ENCODE peak calls at places on chromosomes 4 and X, in eight cellular contexts. One of them, this sample, is unnamed.

GRCh38 chr4:30825008-30825765 is 105.0 kb downstream of the PCDH7 start:
- DNase-seq in Peyer's patch: no peak
- DNase-seq in kidney: no peak
- DNase-seq in stomach: no peak
- DNase-seq in mesendoderm: no peak
- DNase-seq in caudate nucleus: no peak
- DNase-seq in lower lobe of right lung: no peak
- DNase-seq in CD8-positive, alpha-beta T cell: no peak
- DNase-seq in this sample: no peak

GRCh38 chr4:130203571-130203970 is 1107.6 kb downstream of the C4orf33 start:
- DNase-seq in mesendoderm: no peak
- DNase-seq in stomach: no peak
- DNase-seq in CD8-positive, alpha-beta T cell: no peak
- DNase-seq in caudate nucleus: no peak
- DNase-seq in Peyer's patch: no peak
- DNase-seq in kidney: no peak
- DNase-seq in lower lobe of right lung: no peak
- DNase-seq in this sample: no peak

GRCh38 chr4:4969298-4969697 is 50.0 kb downstream of the CYTL1 start:
- DNase-seq in kidney: no peak
- DNase-seq in CD8-positive, alpha-beta T cell: no peak
- DNase-seq in caudate nucleus: no peak
- DNase-seq in lower lobe of right lung: no peak
- DNase-seq in mesendoderm: no peak
- DNase-seq in stomach: peak
- DNase-seq in Peyer's patch: peak
- DNase-seq in this sample: no peak

GRCh38 chr4:12692815-12693214 is 791.3 kb downstream of the RAB28 start:
- DNase-seq in lower lobe of right lung: no peak
- DNase-seq in CD8-positive, alpha-beta T cell: no peak
- DNase-seq in caudate nucleus: no peak
- DNase-seq in kidney: no peak
- DNase-seq in stomach: no peak
- DNase-seq in mesendoderm: no peak
- DNase-seq in Peyer's patch: no peak
- DNase-seq in this sample: no peak

GRCh38 chr4:4791299-4791798 is 68.1 kb upstream of the MSX1 start:
- DNase-seq in stomach: no peak
- DNase-seq in kidney: no peak
- DNase-seq in Peyer's patch: no peak
- DNase-seq in lower lobe of right lung: no peak
- DNase-seq in caudate nucleus: peak
- DNase-seq in CD8-positive, alpha-beta T cell: no peak
- DNase-seq in mesendoderm: no peak
- DNase-seq in this sample: no peak

GRCh38 chrX:53437211-53437610 is 3.0 kb upstream of the HSD17B10 start:
- DNase-seq in caudate nucleus: no peak
- DNase-seq in Peyer's patch: no peak
- DNase-seq in lower lobe of right lung: no peak
- DNase-seq in stomach: no peak
- DNase-seq in CD8-positive, alpha-beta T cell: no peak
- DNase-seq in mesendoderm: no peak
- DNase-seq in kidney: no peak
- DNase-seq in this sample: no peak

GRCh38 chr4:122797405-122798094 is 29.1 kb upstream of the FGF2 start:
- DNase-seq in mesendoderm: no peak
- DNase-seq in kidney: no peak
- DNase-seq in caudate nucleus: no peak
- DNase-seq in Peyer's patch: no peak
- DNase-seq in CD8-positive, alpha-beta T cell: no peak
- DNase-seq in lower lobe of right lung: no peak
- DNase-seq in stomach: no peak
- DNase-seq in this sample: no peak

GRCh38 chr4:152464030-152464823 is 71.7 kb downstream of the FBXW7 start:
- DNase-seq in kidney: no peak
- DNase-seq in CD8-positive, alpha-beta T cell: no peak
- DNase-seq in stomach: no peak
- DNase-seq in caudate nucleus: no peak
- DNase-seq in Peyer's patch: no peak
- DNase-seq in lower lobe of right lung: no peak
- DNase-seq in mesendoderm: peak
- DNase-seq in this sample: no peak

GRCh38 chr4:60241886-60242285 is 958.2 kb upstream of the ADGRL3 start:
- DNase-seq in kidney: no peak
- DNase-seq in caudate nucleus: peak
- DNase-seq in Peyer's patch: no peak
- DNase-seq in lower lobe of right lung: no peak
- DNase-seq in stomach: no peak
- DNase-seq in mesendoderm: no peak
- DNase-seq in CD8-positive, alpha-beta T cell: no peak
- DNase-seq in this sample: no peak

GRCh38 chrX:1222511-1223252 is 10.2 kb upstream of the CRLF2 start:
- DNase-seq in kidney: no peak
- DNase-seq in caudate nucleus: no peak
- DNase-seq in CD8-positive, alpha-beta T cell: no peak
- DNase-seq in mesendoderm: no peak
- DNase-seq in Peyer's patch: peak
- DNase-seq in stomach: no peak
- DNase-seq in lower lobe of right lung: no peak
- DNase-seq in this sample: no peak

GRCh38 chrX:1246816-1247215 is 21.8 kb upstream of the CSF2RA start:
- DNase-seq in stomach: peak
- DNase-seq in kidney: peak
- DNase-seq in Peyer's patch: peak
- DNase-seq in CD8-positive, alpha-beta T cell: peak
- DNase-seq in mesendoderm: peak
- DNase-seq in lower lobe of right lung: peak
- DNase-seq in caudate nucleus: peak
- DNase-seq in this sample: peak

GRCh38 chr4:121726642-121727268 is 30.0 kb upstream of the ANXA5 start:
- DNase-seq in stomach: no peak
- DNase-seq in lower lobe of right lung: no peak
- DNase-seq in kidney: no peak
- DNase-seq in CD8-positive, alpha-beta T cell: no peak
- DNase-seq in mesendoderm: peak
- DNase-seq in Peyer's patch: no peak
- DNase-seq in caudate nucleus: no peak
- DNase-seq in this sample: no peak

GRCh38 chr4:1042352-1043025 is 31.1 kb downstream of the FGFRL1 start:
- DNase-seq in lower lobe of right lung: peak
- DNase-seq in CD8-positive, alpha-beta T cell: no peak
- DNase-seq in Peyer's patch: no peak
- DNase-seq in kidney: peak
- DNase-seq in mesendoderm: no peak
- DNase-seq in stomach: no peak
- DNase-seq in caudate nucleus: no peak
- DNase-seq in this sample: no peak

GRCh38 chr4:116537828-116538227 is 547.5 kb downstream of the TRAM1L1 start:
- DNase-seq in lower lobe of right lung: no peak
- DNase-seq in kidney: no peak
- DNase-seq in stomach: no peak
- DNase-seq in caudate nucleus: no peak
- DNase-seq in Peyer's patch: no peak
- DNase-seq in CD8-positive, alpha-beta T cell: no peak
- DNase-seq in mesendoderm: no peak
- DNase-seq in this sample: no peak

GRCh38 chrX:44931441-44931973 is 58.5 kb downstream of the KDM6A start:
- DNase-seq in lower lobe of right lung: no peak
- DNase-seq in caudate nucleus: no peak
- DNase-seq in CD8-positive, alpha-beta T cell: no peak
- DNase-seq in stomach: no peak
- DNase-seq in kidney: no peak
- DNase-seq in mesendoderm: no peak
- DNase-seq in Peyer's patch: no peak
- DNase-seq in this sample: no peak
- H3K27ac ChIP-seq in lower lobe of right lung: no peak
- H3K27ac ChIP-seq in caudate nucleus: no peak
- H3K27ac ChIP-seq in CD8-positive, alpha-beta T cell: no peak
- H3K27ac ChIP-seq in stomach: no peak
- H3K27ac ChIP-seq in kidney: no peak
- H3K27ac ChIP-seq in mesendoderm: no peak
- H3K27ac ChIP-seq in Peyer's patch: no peak
- H3K27ac ChIP-seq in this sample: no peak

DNA sequence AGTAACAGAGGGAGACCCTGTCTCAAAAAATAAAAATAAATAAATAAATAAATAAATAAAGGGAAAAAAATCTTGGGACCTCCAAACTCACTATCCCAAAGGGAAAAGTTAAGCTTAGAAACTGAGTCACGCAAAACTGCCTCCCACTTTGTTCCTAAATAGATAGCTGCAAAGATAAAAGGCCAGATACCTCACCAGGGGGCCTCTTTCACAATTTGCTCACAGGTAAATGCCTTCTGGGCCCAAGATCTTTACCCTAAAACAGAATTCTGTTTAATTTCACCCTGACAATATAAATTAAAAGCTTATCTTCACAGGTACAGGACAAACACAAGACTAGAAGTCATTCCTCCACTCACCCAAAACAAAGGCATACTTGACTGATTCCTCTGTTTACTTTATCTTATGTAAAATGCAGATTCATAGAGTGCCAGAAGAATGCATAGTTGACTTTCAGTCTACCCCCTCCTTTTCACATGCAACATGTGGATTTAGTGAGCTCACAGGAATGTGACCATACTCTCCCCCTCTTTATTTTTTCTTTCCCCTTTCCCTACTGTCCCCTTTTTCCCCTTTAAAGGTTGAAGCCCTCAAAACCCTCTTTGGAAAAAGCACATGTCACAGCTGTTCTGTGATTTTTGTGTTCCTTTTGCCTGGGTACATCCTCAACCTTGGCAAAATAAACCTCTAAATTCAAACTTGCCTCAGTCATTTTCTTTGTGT is 23.4 kb downstream of the ELF2 start:
- DNase-seq in kidney: no peak
- DNase-seq in mesendoderm: peak
- DNase-seq in stomach: no peak
- DNase-seq in caudate nucleus: no peak
- DNase-seq in Peyer's patch: no peak
- DNase-seq in CD8-positive, alpha-beta T cell: no peak
- DNase-seq in lower lobe of right lung: no peak
- DNase-seq in this sample: no peak
- H3K27ac ChIP-seq in kidney: no peak
- H3K27ac ChIP-seq in mesendoderm: peak
- H3K27ac ChIP-seq in stomach: no peak
- H3K27ac ChIP-seq in caudate nucleus: no peak
- H3K27ac ChIP-seq in Peyer's patch: no peak
- H3K27ac ChIP-seq in CD8-positive, alpha-beta T cell: no peak
- H3K27ac ChIP-seq in lower lobe of right lung: no peak
- H3K27ac ChIP-seq in this sample: peak

GRCh38 chr4:71063711-71064110 is 70.3 kb downstream of the DCK start:
- DNase-seq in Peyer's patch: no peak
- DNase-seq in mesendoderm: no peak
- DNase-seq in kidney: no peak
- DNase-seq in caudate nucleus: no peak
- DNase-seq in lower lobe of right lung: no peak
- DNase-seq in stomach: no peak
- DNase-seq in CD8-positive, alpha-beta T cell: no peak
- DNase-seq in this sample: no peak

GRCh38 chr4:71064521-71064920 is 71.1 kb downstream of the DCK start:
- DNase-seq in stomach: no peak
- DNase-seq in kidney: no peak
- DNase-seq in CD8-positive, alpha-beta T cell: no peak
- DNase-seq in caudate nucleus: no peak
- DNase-seq in mesendoderm: no peak
- DNase-seq in lower lobe of right lung: no peak
- DNase-seq in Peyer's patch: no peak
- DNase-seq in this sample: no peak

GRCh38 chr4:71065991-71066390 is 72.5 kb downstream of the DCK start:
- DNase-seq in kidney: no peak
- DNase-seq in caudate nucleus: no peak
- DNase-seq in Peyer's patch: no peak
- DNase-seq in CD8-positive, alpha-beta T cell: no peak
- DNase-seq in mesendoderm: no peak
- DNase-seq in lower lobe of right lung: no peak
- DNase-seq in stomach: no peak
- DNase-seq in this sample: no peak

GRCh38 chr4:71066737-71067716 is 73.6 kb downstream of the DCK start:
- DNase-seq in Peyer's patch: no peak
- DNase-seq in CD8-positive, alpha-beta T cell: no peak
- DNase-seq in caudate nucleus: no peak
- DNase-seq in lower lobe of right lung: no peak
- DNase-seq in stomach: no peak
- DNase-seq in mesendoderm: no peak
- DNase-seq in kidney: no peak
- DNase-seq in this sample: no peak

DNA sequence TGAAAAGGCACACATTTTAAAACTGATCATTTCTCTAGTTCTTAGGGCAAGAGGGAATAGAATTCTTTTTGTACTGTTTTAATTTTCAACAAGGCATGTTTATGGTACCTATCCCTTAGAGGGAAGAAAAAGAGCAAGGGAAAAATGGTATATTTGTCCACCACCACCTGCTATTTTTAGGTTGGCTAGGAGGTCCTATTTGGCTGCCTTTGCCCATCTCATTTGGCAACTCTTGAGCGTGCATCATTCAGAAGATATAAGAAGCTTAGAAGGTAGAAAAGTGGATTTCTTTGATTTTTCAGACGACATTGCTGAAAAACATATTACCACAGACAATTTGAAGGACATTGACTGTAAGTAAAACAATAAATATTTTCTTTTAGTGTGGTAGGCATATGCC is 69.0 kb downstream of the DCK start:
- DNase-seq in stomach: no peak
- DNase-seq in lower lobe of right lung: no peak
- DNase-seq in mesendoderm: no peak
- DNase-seq in kidney: no peak
- DNase-seq in CD8-positive, alpha-beta T cell: no peak
- DNase-seq in caudate nucleus: no peak
- DNase-seq in Peyer's patch: no peak
- DNase-seq in this sample: no peak
- H3K27ac ChIP-seq in stomach: no peak
- H3K27ac ChIP-seq in lower lobe of right lung: no peak
- H3K27ac ChIP-seq in mesendoderm: no peak
- H3K27ac ChIP-seq in kidney: no peak
- H3K27ac ChIP-seq in CD8-positive, alpha-beta T cell: no peak
- H3K27ac ChIP-seq in caudate nucleus: no peak
- H3K27ac ChIP-seq in Peyer's patch: no peak
- H3K27ac ChIP-seq in this sample: no peak

GRCh38 chr4:56627985-56628384 is 53.1 kb downstream of the HOPX start:
- DNase-seq in mesendoderm: no peak
- DNase-seq in Peyer's patch: no peak
- DNase-seq in CD8-positive, alpha-beta T cell: no peak
- DNase-seq in lower lobe of right lung: no peak
- DNase-seq in caudate nucleus: no peak
- DNase-seq in stomach: no peak
- DNase-seq in kidney: no peak
- DNase-seq in this sample: no peak

GRCh38 chr4:56626963-56627362 is 54.1 kb downstream of the HOPX start:
- DNase-seq in Peyer's patch: no peak
- DNase-seq in caudate nucleus: no peak
- DNase-seq in mesendoderm: no peak
- DNase-seq in stomach: peak
- DNase-seq in kidney: no peak
- DNase-seq in CD8-positive, alpha-beta T cell: no peak
- DNase-seq in lower lobe of right lung: no peak
- DNase-seq in this sample: no peak

GRCh38 chr4:56628592-56628991 is 52.5 kb downstream of the HOPX start:
- DNase-seq in mesendoderm: no peak
- DNase-seq in kidney: no peak
- DNase-seq in stomach: no peak
- DNase-seq in CD8-positive, alpha-beta T cell: no peak
- DNase-seq in Peyer's patch: no peak
- DNase-seq in caudate nucleus: no peak
- DNase-seq in lower lobe of right lung: no peak
- DNase-seq in this sample: no peak

GRCh38 chr4:56627375-56627774 is 53.7 kb downstream of the HOPX start:
- DNase-seq in mesendoderm: no peak
- DNase-seq in Peyer's patch: no peak
- DNase-seq in kidney: no peak
- DNase-seq in lower lobe of right lung: no peak
- DNase-seq in stomach: no peak
- DNase-seq in CD8-positive, alpha-beta T cell: no peak
- DNase-seq in caudate nucleus: no peak
- DNase-seq in this sample: no peak

GRCh38 chr4:56626420-56626819 is 54.7 kb downstream of the HOPX start:
- DNase-seq in CD8-positive, alpha-beta T cell: no peak
- DNase-seq in lower lobe of right lung: no peak
- DNase-seq in Peyer's patch: no peak
- DNase-seq in caudate nucleus: no peak
- DNase-seq in stomach: no peak
- DNase-seq in kidney: no peak
- DNase-seq in mesendoderm: no peak
- DNase-seq in this sample: no peak
- H3K27ac ChIP-seq in CD8-positive, alpha-beta T cell: no peak
- H3K27ac ChIP-seq in lower lobe of right lung: no peak
- H3K27ac ChIP-seq in Peyer's patch: no peak
- H3K27ac ChIP-seq in caudate nucleus: no peak
- H3K27ac ChIP-seq in stomach: no peak
- H3K27ac ChIP-seq in kidney: no peak
- H3K27ac ChIP-seq in mesendoderm: no peak
- H3K27ac ChIP-seq in this sample: no peak

This sample was measured in H9.